ENCODE peak calls at places on chromosomes 3 and 15, in ten cellular contexts. D is cardiac muscle cell; Q is right atrium auricular region; B is transverse colon; L is HL-60; V is naive thymus-derived CD4-positive, alpha-beta T cell; G is GM23248; T is endothelial cell of umbilical vein; S is Peyer's patch; P is sigmoid colon. H is an unnamed sample. For H3K27me3, the result is how much of the 10 kb centered on the place peaks cover.

GRCh38 chr3:194031349-194031748 is 104.6 kb upstream of the HES1 start:
- DNase-seq in D (no peak), Q (no peak), B (no peak), L (no peak), V (no peak), G (no peak), T (no peak), S (no peak), P (no peak), H (no peak)

GRCh38 chr3:414063-414462 is 217.5 kb downstream of the CHL1 start:
- DNase-seq in D (peak), Q (no peak), B (no peak), L (no peak), V (no peak), G (peak), T (no peak), S (no peak), P (no peak), H (no peak)

GRCh38 chr15:90035095-90035834 is 34.1 kb downstream of the ZNF710 start:
- DNase-seq in D (peak), Q (peak), B (peak), L (peak), V (no peak), G (no peak), T (peak), S (peak), P (peak), H (peak)

GRCh38 chr15:78415284-78415683 is 22.7 kb upstream of the IREB2 start:
- DNase-seq in D (peak), Q (no peak), B (no peak), L (no peak), V (no peak), G (peak), T (peak), S (no peak), P (peak), H (no peak)

GRCh38 chr15:95946241-95946640 is 384.3 kb upstream of the NR2F2 start:
- DNase-seq in D (no peak), Q (no peak), B (no peak), L (no peak), V (no peak), G (peak), T (no peak), S (no peak), P (no peak), H (no peak)

GRCh38 chr15:100947760-100948429 is 28.7 kb downstream of the LRRK1 start:
- DNase-seq in D (no peak), Q (no peak), B (no peak), L (no peak), V (no peak), G (no peak), T (no peak), S (no peak), P (no peak), H (no peak)

GRCh38 chr3:11803977-11804903 is 42.4 kb downstream of the TAMM41 start:
- DNase-seq in D (peak), Q (no peak), B (peak), L (peak), V (peak), G (peak), T (peak), S (no peak), P (no peak), H (peak)

GRCh38 chr15:63094495-63094931 is 27.1 kb upstream of the LACTB start:
- DNase-seq in D (no peak), Q (no peak), B (no peak), L (no peak), V (no peak), G (peak), T (no peak), S (no peak), P (no peak), H (no peak)

GRCh38 chr15:83379574-83379973 is 67.6 kb upstream of the SH3GL3 start:
- DNase-seq in D (no peak), Q (no peak), B (no peak), L (no peak), V (no peak), G (peak), T (no peak), S (no peak), P (no peak), H (no peak)

GRCh38 chr15:79966634-79967330 is 4.2 kb downstream of the BCL2A1 start:
- DNase-seq in D (no peak), Q (no peak), B (no peak), L (no peak), V (no peak), G (no peak), T (no peak), S (no peak), P (no peak), H (no peak)

GRCh38 chr3:59654953-59655430 is 605.2 kb upstream of the CFAP20DC start:
- DNase-seq in D (no peak), Q (no peak), B (no peak), L (no peak), V (no peak), G (no peak), T (no peak), S (no peak), P (no peak), H (no peak)

GRCh38 chr3:30354972-30355371 is 251.4 kb upstream of the TGFBR2 start:
- DNase-seq in D (no peak), Q (no peak), B (no peak), L (no peak), V (peak), G (no peak), T (peak), S (no peak), P (no peak), H (no peak)

GRCh38 chr3:72010044-72010443 is 225.1 kb upstream of the PROK2 start:
- DNase-seq in D (peak), Q (no peak), B (no peak), L (peak), V (no peak), G (peak), T (no peak), S (no peak), P (no peak), H (no peak)

GRCh38 chr15:69096197-69096596 is 64.2 kb upstream of the GLCE start:
- DNase-seq in D (no peak), Q (no peak), B (no peak), L (no peak), V (no peak), G (no peak), T (no peak), S (no peak), P (no peak), H (no peak)

GRCh38 chr3:43910750-43911149 is 220.0 kb downstream of the ABHD5 start:
- DNase-seq in D (no peak), Q (no peak), B (no peak), L (no peak), V (no peak), G (no peak), T (no peak), S (no peak), P (no peak), H (no peak)

GRCh38 chr3:49671291-49672288 is 2.6 kb upstream of the APEH start:
- DNase-seq in D (peak), Q (no peak), B (peak), L (peak), V (peak), G (peak), T (peak), S (peak), P (peak), H (peak)

GRCh38 chr15:36544518-36545383 is 34.7 kb upstream of the CDIN1 start:
- DNase-seq in D (no peak), Q (no peak), B (no peak), L (no peak), V (no peak), G (peak), T (no peak), S (no peak), P (no peak), H (no peak)

GRCh38 chr3:46848271-46849097 is 14.8 kb downstream of the MYL3 start:
- DNase-seq in D (peak), Q (peak), B (no peak), L (no peak), V (peak), G (peak), T (peak), S (peak), P (peak), H (peak)

GRCh38 chr3:59422312-59422711 is 372.5 kb upstream of the CFAP20DC start:
- DNase-seq in D (no peak), Q (no peak), B (no peak), L (no peak), V (no peak), G (peak), T (no peak), S (no peak), P (no peak), H (no peak)

GRCh38 chr15:49320337-49320736 is 102.7 kb upstream of the FGF7 start:
- DNase-seq in D (peak), Q (no peak), B (no peak), L (no peak), V (no peak), G (no peak), T (no peak), S (no peak), P (no peak), H (no peak)

GRCh38 chr3:184230603-184231528 is 1.5 kb downstream of the VWA5B2 start:
- DNase-seq in D (no peak), Q (no peak), B (peak), L (no peak), V (no peak), G (peak), T (no peak), S (no peak), P (no peak), H (peak)
- H3K27me3 ChIP-seq in D (half or more), Q (under half), B (half or more), L (under half), V (under half), G (under half), T (under half), S (under half), P (half or more), H (half or more)

DNA sequence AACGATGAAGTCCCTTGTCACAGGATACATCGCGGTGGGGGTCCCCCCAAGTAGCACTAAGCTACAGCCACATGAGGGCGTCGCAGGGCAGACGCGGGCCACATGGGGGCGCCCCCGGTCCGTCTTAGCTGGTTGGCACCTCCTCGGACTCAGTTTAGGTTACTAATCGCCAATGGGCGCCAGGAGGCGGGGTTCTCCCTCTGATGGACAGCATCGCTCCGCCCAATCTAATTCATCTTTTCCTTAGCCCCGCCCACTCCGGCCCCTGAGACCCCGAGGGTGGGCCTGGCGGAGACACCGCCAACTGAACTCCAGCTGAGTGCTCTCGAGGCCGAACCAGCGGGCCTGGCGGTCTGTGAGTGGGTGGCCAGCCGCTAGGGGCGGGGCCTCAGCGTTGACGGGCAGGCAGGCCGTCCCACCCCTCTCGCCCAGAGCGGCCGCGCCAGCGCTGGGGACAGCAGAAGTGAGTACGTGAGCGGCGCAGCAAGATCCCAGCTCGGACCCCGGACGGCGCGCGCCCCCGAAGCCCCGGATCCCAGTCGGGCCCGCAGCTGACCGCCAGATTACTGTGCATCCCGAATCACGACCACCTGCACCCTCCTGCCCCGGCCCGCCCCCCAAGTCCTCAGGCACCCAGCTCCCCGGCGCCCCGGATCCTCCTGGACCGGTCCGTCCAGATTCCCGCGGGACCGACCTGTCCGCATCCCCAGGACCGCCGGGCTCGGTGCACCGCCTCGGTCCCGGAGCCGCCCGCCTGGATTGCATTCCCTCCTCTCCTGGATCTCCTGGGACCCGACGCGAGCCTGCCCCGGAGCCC is at the start of gene EPHB3:
- DNase-seq in D (peak), Q (peak), B (peak), L (peak), V (peak), G (peak), T (peak), S (peak), P (peak), H (peak)
- H3K27me3 ChIP-seq in D (under half), Q (under half), B (under half), L (under half), V (under half), G (under half), T (half or more), S (under half), P (under half), H (under half)

GRCh38 chr3:138408751-138409161 is 25.7 kb upstream of the ESYT3 start:
- DNase-seq in D (no peak), Q (no peak), B (no peak), L (no peak), V (no peak), G (peak), T (no peak), S (no peak), P (no peak), H (no peak)
- H3K27me3 ChIP-seq in D (under half), Q (under half), B (under half), L (under half), V (under half), G (under half), T (under half), S (under half), P (under half), H (under half)

DNA sequence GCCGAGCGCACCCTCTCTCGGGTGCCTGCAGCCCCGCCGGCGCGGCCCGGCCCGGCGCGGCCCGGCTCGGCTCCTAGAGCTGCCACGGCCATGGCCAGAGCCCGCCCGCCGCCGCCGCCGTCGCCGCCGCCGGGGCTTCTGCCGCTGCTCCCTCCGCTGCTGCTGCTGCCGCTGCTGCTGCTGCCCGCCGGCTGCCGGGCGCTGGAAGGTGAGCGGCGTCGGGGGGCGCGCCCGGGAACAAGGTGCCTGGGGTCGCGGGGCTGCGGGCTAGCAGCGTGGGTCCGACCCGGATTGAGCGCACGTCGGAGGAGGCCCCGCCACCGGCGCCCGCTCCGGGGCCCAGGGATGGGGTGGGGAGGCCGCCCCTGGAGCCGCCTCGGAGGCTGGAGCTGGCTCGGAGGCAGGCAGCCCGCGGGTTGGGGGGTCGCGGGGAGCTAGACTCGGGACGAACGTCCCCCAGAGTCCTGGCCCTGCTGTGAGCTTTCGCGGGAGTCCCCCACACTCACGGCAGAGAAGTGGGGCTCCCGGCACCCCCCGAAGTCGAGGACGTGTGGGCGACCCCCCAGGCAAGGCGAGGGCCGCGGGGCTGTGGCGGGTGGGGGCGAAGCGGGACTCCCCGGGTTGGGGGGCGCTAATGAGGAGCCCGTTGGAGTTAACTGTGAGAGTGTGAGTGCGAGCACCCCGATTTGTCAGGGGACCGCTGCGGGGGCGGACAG is 719 bp downstream of the EPHB3 start:
- DNase-seq in D (no peak), Q (no peak), B (no peak), L (no peak), V (no peak), G (peak), T (no peak), S (peak), P (no peak), H (no peak)
- H3K27me3 ChIP-seq in D (under half), Q (under half), B (under half), L (under half), V (under half), G (under half), T (under half), S (under half), P (under half), H (under half)

DNA sequence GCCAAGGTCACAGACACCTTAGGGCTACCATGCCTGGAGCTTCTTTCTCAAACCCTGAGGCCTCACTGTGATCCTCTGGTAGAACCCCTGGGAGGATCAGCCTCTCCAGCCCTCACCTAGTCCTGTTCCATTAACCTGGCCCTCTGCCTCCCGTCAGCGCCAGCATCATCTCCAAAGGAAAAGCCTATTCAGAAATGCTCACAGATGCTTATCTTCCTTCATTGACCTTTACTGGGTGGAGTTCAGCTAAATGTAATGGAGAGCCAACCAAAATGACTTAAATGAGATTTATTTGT is 1.8 kb upstream of the SLCO2A1 start:
- DNase-seq in D (no peak), Q (no peak), B (no peak), L (no peak), V (no peak), G (no peak), T (no peak), S (no peak), P (no peak), H (no peak)
- H3K27me3 ChIP-seq in D (under half), Q (under half), B (under half), L (under half), V (under half), G (under half), T (under half), S (under half), P (under half), H (under half)

GRCh38 chr3:186369217-186369616 is 7.2 kb upstream of the DGKG start:
- DNase-seq in D (no peak), Q (no peak), B (no peak), L (no peak), V (no peak), G (no peak), T (no peak), S (no peak), P (no peak), H (no peak)
- H3K27me3 ChIP-seq in D (under half), Q (under half), B (under half), L (under half), V (under half), G (half or more), T (under half), S (under half), P (under half), H (under half)

H was measured in stomach.